ENCODE peak calls at places on chromosomes 16 and 17, in seven cellular contexts. R, A, U, Q, B, V and W are unnamed samples.

GRCh38 chr16:17070882-17071592 is 399.7 kb downstream of the XYLT1 start:
- DNase-seq in R (no peak), A (peak; percentile 35), U (peak; percentile 30), Q (peak; percentile 73), B (peak; percentile 6), V (no peak), W (peak; percentile 94)

GRCh38 chr16:78040396-78040795 is 18.0 kb downstream of the CLEC3A start:
- DNase-seq in R (no peak), A (no peak), U (no peak), Q (no peak), B (no peak), V (no peak), W (no peak)

GRCh38 chr16:56600398-56600999 is 7.9 kb upstream of the MT2A start:
- DNase-seq in R (no peak), A (peak; percentile 69), U (peak; percentile 43), Q (no peak), B (peak; percentile 69), V (no peak), W (peak; percentile 82)

GRCh38 chr17:65191805-65192740 is 54.9 kb downstream of the RGS9 start:
- DNase-seq in R (no peak), A (peak; percentile 11), U (no peak), Q (no peak), B (peak; percentile 33), V (no peak), W (no peak)

GRCh38 chr17:72515291-72516065 is 394.7 kb downstream of the SOX9 start:
- DNase-seq in R (no peak), A (no peak), U (no peak), Q (no peak), B (no peak), V (no peak), W (no peak)

GRCh38 chr17:80559688-80560290 is 15.2 kb downstream of the RPTOR start:
- DNase-seq in R (no peak), A (no peak), U (no peak), Q (no peak), B (no peak), V (no peak), W (no peak)

GRCh38 chr17:76405607-76405966 is 21.2 kb downstream of the SPHK1 start:
- DNase-seq in R (no peak), A (no peak), U (no peak), Q (no peak), B (no peak), V (no peak), W (no peak)

GRCh38 chr16:66599726-66600125 is 4.8 kb upstream of the CMTM3 start:
- DNase-seq in R (no peak), A (no peak), U (no peak), Q (no peak), B (no peak), V (no peak), W (peak; percentile 77)

GRCh38 chr17:78637643-78638042 is 60.4 kb upstream of the DNAH17 start:
- DNase-seq in R (no peak), A (no peak), U (no peak), Q (no peak), B (no peak), V (no peak), W (no peak)

GRCh38 chr16:12206031-12206748 is 229.7 kb downstream of the SNX29 start:
- DNase-seq in R (no peak), A (no peak), U (no peak), Q (no peak), B (no peak), V (no peak), W (no peak)

GRCh38 chr17:78878261-78878660 is 24.7 kb downstream of the CEP295NL start:
- DNase-seq in R (no peak), A (no peak), U (no peak), Q (no peak), B (no peak), V (no peak), W (no peak)

GRCh38 chr17:68184816-68185436 is 62.9 kb upstream of the AMZ2 start:
- DNase-seq in R (no peak), A (no peak), U (no peak), Q (no peak), B (no peak), V (no peak), W (no peak)

GRCh38 chr17:80151333-80151732 is 4.4 kb upstream of the EIF4A3 start:
- DNase-seq in R (no peak), A (no peak), U (no peak), Q (no peak), B (no peak), V (no peak), W (no peak)

GRCh38 chr16:68764866-68765265 is 27.8 kb downstream of the CDH1 start:
- DNase-seq in R (no peak), A (no peak), U (no peak), Q (no peak), B (no peak), V (no peak), W (no peak)

GRCh38 chr17:49580981-49581644 is 5.4 kb downstream of the NXPH3 start:
- DNase-seq in R (no peak), A (no peak), U (no peak), Q (no peak), B (no peak), V (no peak), W (no peak)

GRCh38 chr16:49513040-49513439 is 139.4 kb downstream of the C16orf78 start:
- DNase-seq in R (no peak), A (peak; percentile 25), U (no peak), Q (peak; percentile 6), B (peak; percentile 23), V (no peak), W (peak; percentile 56)

GRCh38 chr17:47119746-47120520 is 69.2 kb downstream of the CDC27 start:
- DNase-seq in R (no peak), A (no peak), U (no peak), Q (no peak), B (no peak), V (no peak), W (no peak)

GRCh38 chr16:51888021-51888420 is 658.9 kb downstream of the TOX3 start:
- DNase-seq in R (no peak), A (no peak), U (no peak), Q (no peak), B (peak; percentile 17), V (no peak), W (no peak)

GRCh38 chr16:1494129-1494640 is 1.0 kb downstream of the TELO2 start:
- DNase-seq in R (peak; percentile 52), A (peak; percentile 57), U (no peak), Q (peak; percentile 68), B (peak; percentile 77), V (no peak), W (no peak)

GRCh38 chr16:54718376-54718775 is 212.3 kb upstream of the IRX5 start:
- DNase-seq in R (no peak), A (no peak), U (no peak), Q (no peak), B (no peak), V (peak; percentile 16), W (no peak)

GRCh38 chr16:70746040-70746707 is 54.8 kb downstream of the VAC14 start:
- DNase-seq in R (peak; percentile 50), A (peak; percentile 39), U (peak; percentile 93), Q (peak; percentile 88), B (peak; percentile 79), V (peak; percentile 84), W (no peak)

GRCh38 chr17:3271072-3271848 is 26.9 kb downstream of the OR3A1 start:
- DNase-seq in R (no peak), A (no peak), U (no peak), Q (no peak), B (no peak), V (no peak), W (no peak)
- H3K9me3 ChIP-seq in R (peaks cover 25% of the 10 kb centered on the region), A (no peaks in the 10 kb centered on the region), U (no peaks in the 10 kb centered on the region), Q (no peaks in the 10 kb centered on the region), B (peaks cover 13% of the 10 kb centered on the region), V (no peaks in the 10 kb centered on the region), W (no peaks in the 10 kb centered on the region)

GRCh38 chr17:53724726-53725125 is 98.0 kb upstream of the KIF2B start:
- DNase-seq in R (no peak), A (no peak), U (no peak), Q (no peak), B (no peak), V (no peak), W (no peak)
- H3K9me3 ChIP-seq in R (peaks cover 40% of the 10 kb centered on the region), A (peaks cover 7% of the 10 kb centered on the region), U (no peaks in the 10 kb centered on the region), Q (no peaks in the 10 kb centered on the region), B (peaks cover 19% of the 10 kb centered on the region), V (no peaks in the 10 kb centered on the region), W (peaks cover 19% of the 10 kb centered on the region)

DNA sequence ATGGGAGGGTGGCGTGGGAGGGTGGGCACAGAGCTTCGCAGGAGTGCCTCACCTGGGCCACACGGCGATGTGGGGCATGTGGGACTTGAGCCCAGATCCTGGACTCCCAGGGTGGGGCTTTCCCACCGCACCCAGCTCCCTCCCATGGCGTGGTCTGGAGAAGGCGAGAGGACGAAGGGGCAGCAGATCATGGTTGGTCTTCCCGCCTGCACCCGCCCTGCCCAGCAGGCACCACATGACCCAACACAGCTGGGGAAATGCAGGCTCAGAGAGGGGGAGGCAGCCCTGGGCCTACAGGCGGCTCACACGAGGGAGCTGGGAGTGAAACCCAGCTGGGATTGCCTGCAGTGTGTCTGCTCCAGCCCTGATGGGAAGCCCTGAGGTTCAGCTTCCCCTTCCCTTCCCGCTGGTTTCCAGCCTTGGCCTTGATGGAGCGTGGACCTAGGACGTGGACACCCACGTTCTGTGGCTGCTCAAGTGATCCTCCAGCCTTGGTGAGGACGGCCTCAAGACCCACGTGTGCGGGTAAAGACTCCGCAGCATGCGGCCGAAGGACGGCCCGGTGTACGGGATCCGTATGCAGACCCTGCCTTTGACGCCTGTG is 20.0 kb upstream of the PABPN1L start:
- DNase-seq in R (no peak), A (no peak), U (no peak), Q (no peak), B (no peak), V (no peak), W (no peak)
- H3K9me3 ChIP-seq in R (no peaks in the 10 kb centered on the region), A (no peaks in the 10 kb centered on the region), U (no peaks in the 10 kb centered on the region), Q (no peaks in the 10 kb centered on the region), B (no peaks in the 10 kb centered on the region), V (no peaks in the 10 kb centered on the region), W (no peaks in the 10 kb centered on the region)

GRCh38 chr17:1264196-1264595 is 6.0 kb upstream of the BHLHA9 start:
- DNase-seq in R (no peak), A (no peak), U (no peak), Q (no peak), B (no peak), V (no peak), W (no peak)
- H3K9me3 ChIP-seq in R (no peaks in the 10 kb centered on the region), A (no peaks in the 10 kb centered on the region), U (no peaks in the 10 kb centered on the region), Q (no peaks in the 10 kb centered on the region), B (no peaks in the 10 kb centered on the region), V (no peaks in the 10 kb centered on the region), W (no peaks in the 10 kb centered on the region)

GRCh38 chr16:35745191-35745590 is 2285.8 kb downstream of the TP53TG3F start:
- DNase-seq in R (no peak), A (no peak), U (no peak), Q (no peak), B (no peak), V (no peak), W (no peak)
- H3K9me3 ChIP-seq in R (peaks cover 71% of the 10 kb centered on the region), A (peaks cover 27% of the 10 kb centered on the region), U (no peaks in the 10 kb centered on the region), Q (no peaks in the 10 kb centered on the region), B (no peaks in the 10 kb centered on the region), V (no peaks in the 10 kb centered on the region), W (no peaks in the 10 kb centered on the region)

DNA sequence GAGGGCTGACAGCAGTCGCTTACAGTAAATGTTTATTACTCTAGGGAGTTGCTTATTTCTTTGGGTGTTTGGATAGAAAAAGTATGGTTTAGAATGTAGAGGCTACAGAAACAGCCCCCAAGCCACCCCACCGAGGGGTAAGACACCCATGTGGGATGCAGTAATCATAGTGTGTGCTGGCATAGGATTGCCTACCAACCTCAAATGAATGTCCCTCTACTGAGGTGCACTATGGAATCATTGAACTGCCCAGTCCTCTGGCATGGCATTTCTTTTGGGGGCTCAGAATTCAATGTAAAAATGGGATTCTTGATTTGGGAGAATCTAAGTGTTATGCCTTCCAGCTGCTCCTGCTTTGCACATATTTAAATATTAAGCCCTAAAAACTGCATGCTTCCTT is 46.8 kb downstream of the ZNF267 start:
- DNase-seq in R (no peak), A (no peak), U (no peak), Q (no peak), B (no peak), V (no peak), W (peak; percentile 38)
- H3K9me3 ChIP-seq in R (peaks cover 99% of the 10 kb centered on the region), A (peaks cover 67% of the 10 kb centered on the region), U (no peaks in the 10 kb centered on the region), Q (peaks cover 93% of the 10 kb centered on the region), B (peaks cover 84% of the 10 kb centered on the region), V (peaks cover 37% of the 10 kb centered on the region), W (peaks cover 66% of the 10 kb centered on the region)